ENCODE peak calls at places on chromosomes 3 and 15, in six cellular contexts. S, Q, F, E, C and X are unnamed samples.

GRCh38 chr3:137062250-137062649 is 104.5 kb downstream of the IL20RB start:
- DNase-seq in S (no peak), Q (no peak), F (no peak), E (no peak), C (no peak), X (no peak)

GRCh38 chr15:32028921-32029320 is 1.4 kb upstream of the CHRNA7 start:
- DNase-seq in S (no peak), Q (peak; percentile 73), F (peak; percentile 49), E (peak; percentile 82), C (no peak), X (no peak)

GRCh38 chr3:66803706-66804496 is 194.2 kb upstream of the KBTBD8 start:
- DNase-seq in S (no peak), Q (no peak), F (no peak), E (no peak), C (no peak), X (no peak)

GRCh38 chr15:70033529-70034140 is 64.1 kb downstream of the TLE3 start:
- DNase-seq in S (peak; percentile 62), Q (no peak), F (no peak), E (no peak), C (no peak), X (no peak)

GRCh38 chr15:68650901-68651709 is 72.3 kb downstream of the CORO2B start:
- DNase-seq in S (no peak), Q (peak; percentile 95), F (peak; percentile 74), E (peak; percentile 92), C (peak; percentile 72), X (peak; percentile 63)

GRCh38 chr3:56557815-56558170 is 818 bp downstream of the CCDC66 start:
- DNase-seq in S (no peak), Q (no peak), F (no peak), E (no peak), C (no peak), X (no peak)

GRCh38 chr3:188208751-188209433 is 54.9 kb downstream of the LPP start:
- DNase-seq in S (peak; percentile 83), Q (no peak), F (no peak), E (no peak), C (no peak), X (peak; percentile 70)

GRCh38 chr3:196774191-196774820 is 34.6 kb downstream of the PAK2 start:
- DNase-seq in S (no peak), Q (no peak), F (no peak), E (no peak), C (no peak), X (no peak)

GRCh38 chr3:4343258-4343657 is 40.1 kb downstream of the SETMAR start:
- DNase-seq in S (peak; percentile 67), Q (no peak), F (no peak), E (peak; percentile 31), C (no peak), X (peak; percentile 60)

GRCh38 chr3:33096103-33096868 is 660 bp downstream of the GLB1 start:
- DNase-seq in S (peak; percentile 30), Q (peak; percentile 47), F (peak; percentile 26), E (peak; percentile 51), C (no peak), X (peak; percentile 54)

GRCh38 chr3:194342861-194343560 is 8.1 kb downstream of the CPN2 start:
- DNase-seq in S (peak; percentile 59), Q (no peak), F (no peak), E (no peak), C (no peak), X (no peak)

GRCh38 chr3:15794303-15794771 is 3.4 kb downstream of the ANKRD28 start:
- DNase-seq in S (peak; percentile 87), Q (no peak), F (no peak), E (no peak), C (no peak), X (peak; percentile 91)

GRCh38 chr3:183487896-183488295 is 59.5 kb upstream of the MCF2L2 start:
- DNase-seq in S (no peak), Q (no peak), F (no peak), E (no peak), C (no peak), X (no peak)

GRCh38 chr3:53750253-53751210 is 95.7 kb downstream of the CHDH start:
- DNase-seq in S (no peak), Q (no peak), F (no peak), E (no peak), C (no peak), X (no peak)

DNA sequence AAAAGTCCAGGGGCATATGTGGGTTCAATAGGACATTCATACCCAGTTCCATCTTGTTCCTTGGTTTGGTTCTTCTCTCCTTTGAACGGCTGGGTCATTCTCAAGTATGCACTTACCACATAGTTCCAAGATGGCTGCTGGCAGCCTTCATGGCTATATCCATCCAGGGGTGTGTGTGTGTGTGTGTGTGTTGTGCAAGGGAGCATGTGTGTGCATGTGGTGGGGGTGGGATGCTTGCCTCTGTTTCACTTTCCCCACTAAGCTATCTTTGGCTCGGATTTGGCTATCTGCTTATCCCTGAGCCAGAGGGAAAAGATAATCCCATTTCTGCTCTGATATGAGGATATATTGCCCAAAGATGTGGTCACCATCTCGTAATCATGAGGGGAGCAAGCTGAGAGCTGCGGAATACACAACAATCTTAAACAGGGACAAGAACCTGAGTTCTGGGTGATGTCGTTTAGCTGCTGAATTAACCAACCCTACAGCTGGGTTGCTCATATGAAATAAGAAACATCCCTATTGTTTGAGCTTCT is 26.2 kb downstream of the ANAPC13 start:
- DNase-seq in S (no peak), Q (no peak), F (no peak), E (no peak), C (no peak), X (no peak)
- H2BK15ac ChIP-seq in S (peak overlapping the region; percentile 84), Q (no peak overlapping the region), F (no peak overlapping the region), E (no peak overlapping the region), C (no peak overlapping the region), X (no peak overlapping the region)

GRCh38 chr3:76131396-76132153 is 346.2 kb upstream of the ZNF717 start:
- DNase-seq in S (peak; percentile 51), Q (no peak), F (no peak), E (no peak), C (no peak), X (peak; percentile 67)
- H2BK15ac ChIP-seq in S (no peak overlapping the region), Q (no peak overlapping the region), F (no peak overlapping the region), E (no peak overlapping the region), C (no peak overlapping the region), X (no peak overlapping the region)

DNA sequence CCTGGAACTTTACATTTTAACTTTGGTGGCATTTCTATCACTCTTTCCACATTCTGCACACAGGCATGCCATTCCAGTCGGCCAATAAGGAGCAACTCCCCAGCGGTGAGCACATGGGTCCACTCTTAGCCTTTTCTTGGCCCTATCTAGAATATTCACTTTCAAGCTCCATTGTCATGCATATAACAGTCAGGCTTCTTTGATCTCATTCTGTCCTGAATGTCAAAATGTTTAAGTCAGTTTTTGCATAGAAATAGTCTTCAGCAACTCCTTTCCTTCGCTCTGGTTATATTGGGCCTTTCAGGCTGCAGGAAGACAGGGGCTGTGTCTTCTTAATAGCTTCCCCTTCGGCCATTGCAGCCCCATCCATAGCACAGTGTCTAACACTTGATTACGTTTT is 427.3 kb downstream of the MFSD1 start:
- DNase-seq in S (no peak), Q (no peak), F (no peak), E (peak; percentile 1), C (no peak), X (no peak)
- H2BK15ac ChIP-seq in S (no peak overlapping the region), Q (no peak overlapping the region), F (no peak overlapping the region), E (no peak overlapping the region), C (no peak overlapping the region), X (no peak overlapping the region)

DNA sequence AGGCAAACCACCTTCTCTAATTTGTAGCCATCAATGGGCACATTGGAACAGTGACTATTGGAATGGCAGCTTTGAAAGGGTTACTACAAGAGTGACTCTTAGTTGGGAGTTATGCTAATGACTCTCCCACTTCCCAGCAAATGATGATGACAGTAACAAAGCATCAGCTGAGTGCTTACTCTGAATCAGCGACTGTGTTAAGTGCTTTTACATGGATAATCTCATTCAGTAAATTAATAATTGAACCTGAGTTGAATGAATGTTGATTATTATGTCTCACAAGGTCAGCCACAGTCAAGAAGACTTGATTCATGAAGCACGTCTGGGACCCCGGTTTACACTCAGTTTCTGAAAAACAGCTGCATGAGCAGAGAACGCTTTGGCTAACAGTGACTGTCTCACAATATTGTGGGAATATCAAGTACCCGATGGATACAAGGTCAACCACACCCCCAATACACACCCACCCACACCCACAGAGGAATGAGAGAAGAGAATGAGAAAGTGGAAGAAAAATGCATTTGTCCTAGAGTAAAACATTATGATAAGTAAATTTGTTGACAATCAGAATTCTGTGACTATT is 242.0 kb upstream of the FEZF2 start:
- DNase-seq in S (no peak), Q (no peak), F (no peak), E (peak; percentile 10), C (no peak), X (peak; percentile 26)
- H2BK15ac ChIP-seq in S (no peak overlapping the region), Q (no peak overlapping the region), F (no peak overlapping the region), E (no peak overlapping the region), C (no peak overlapping the region), X (no peak overlapping the region)

GRCh38 chr15:40906947-40907802 is 12.9 kb downstream of the VPS18 start:
- DNase-seq in S (peak; percentile 41), Q (peak; percentile 47), F (no peak), E (no peak), C (no peak), X (peak; percentile 44)

GRCh38 chr15:40909662-40910625 is 15.7 kb downstream of the VPS18 start:
- DNase-seq in S (no peak), Q (peak; percentile 29), F (no peak), E (no peak), C (no peak), X (no peak)

GRCh38 chr15:40906101-40906946 is 12.1 kb downstream of the VPS18 start:
- DNase-seq in S (peak; percentile 96), Q (peak; percentile 96), F (no peak), E (peak; percentile 92), C (peak; percentile 65), X (peak; percentile 96)

GRCh38 chr15:40911139-40911538 is 16.9 kb downstream of the VPS18 start:
- DNase-seq in S (no peak), Q (peak; percentile 87), F (no peak), E (peak; percentile 96), C (no peak), X (peak; percentile 69)

DNA sequence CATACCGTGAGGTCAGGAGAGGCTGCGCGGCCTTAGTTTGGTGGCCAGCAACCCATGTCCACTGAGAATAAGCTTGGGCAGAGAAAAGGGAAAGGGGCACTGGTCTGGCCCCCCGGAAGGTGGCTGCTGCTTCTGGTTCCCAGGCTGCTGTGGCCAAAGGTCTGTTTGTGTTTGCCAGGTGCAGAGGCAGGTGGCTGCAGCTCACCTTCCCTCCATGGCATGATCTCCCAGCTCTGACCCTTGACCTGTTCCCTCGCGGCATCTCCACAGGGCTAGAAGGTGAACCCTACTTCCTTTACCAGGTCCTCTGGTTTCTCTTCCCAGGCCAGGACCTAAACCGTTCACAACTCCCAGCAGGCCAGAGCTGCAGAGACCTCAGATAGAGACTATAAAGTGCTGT is 13.8 kb downstream of the VPS18 start:
- DNase-seq in S (no peak), Q (peak; percentile 20), F (no peak), E (no peak), C (no peak), X (no peak)
- H2BK15ac ChIP-seq in S (no peak overlapping the region), Q (no peak overlapping the region), F (no peak overlapping the region), E (no peak overlapping the region), C (no peak overlapping the region), X (no peak overlapping the region)

GRCh38 chr3:40170395-40170794 is 139.1 kb upstream of the EIF1B start:
- DNase-seq in S (no peak), Q (no peak), F (no peak), E (peak; percentile 79), C (no peak), X (no peak)
- H2BK15ac ChIP-seq in S (no peak overlapping the region), Q (no peak overlapping the region), F (no peak overlapping the region), E (no peak overlapping the region), C (no peak overlapping the region), X (no peak overlapping the region)